ENCODE peak calls at places on chromosomes 4 and X, in six cellular contexts. D is Panc1, U is GM12891, F is GM23338, E is sigmoid colon, J is H1. P is an unnamed sample.

GRCh38 chr4:151700566-151701316 is 60.1 kb downstream of the GATB start:
- DNase-seq in D (no peak), U (no peak), F (no peak), E (no peak), J (no peak), P (no peak)

GRCh38 chrX:106716463-106716862 is 10.0 kb upstream of the RNF128 start:
- DNase-seq in D (no peak), U (no peak), F (no peak), E (no peak), J (no peak), P (no peak)

GRCh38 chrX:149830192-149830873 is 48.6 kb downstream of the MAGEA9 start:
- DNase-seq in D (no peak), U (no peak), F (peak), E (no peak), J (peak), P (no peak)

GRCh38 chrX:149037301-149037700 is 467.8 kb downstream of the IDS start:
- DNase-seq in D (no peak), U (no peak), F (no peak), E (no peak), J (no peak), P (no peak)

GRCh38 chr4:129239088-129239487 is 143.1 kb downstream of the C4orf33 start:
- DNase-seq in D (no peak), U (no peak), F (no peak), E (no peak), J (no peak), P (no peak)

GRCh38 chr4:136463941-136464340 is 1068.4 kb downstream of the PCDH18 start:
- DNase-seq in D (no peak), U (no peak), F (no peak), E (no peak), J (no peak), P (no peak)

GRCh38 chr4:108683479-108683878 is 33.1 kb downstream of the OSTC start:
- DNase-seq in D (peak), U (no peak), F (peak), E (no peak), J (no peak), P (no peak)

GRCh38 chrX:6049132-6049531 is 179.5 kb downstream of the NLGN4X start:
- DNase-seq in D (no peak), U (no peak), F (no peak), E (no peak), J (no peak), P (no peak)

GRCh38 chr4:135256111-135256510 is 1054.5 kb upstream of the PABPC4L start:
- DNase-seq in D (no peak), U (no peak), F (no peak), E (no peak), J (no peak), P (no peak)

GRCh38 chr4:1793496-1793840 is 375 bp downstream of the FGFR3 start:
- DNase-seq in D (no peak), U (no peak), F (peak), E (no peak), J (no peak), P (no peak)

GRCh38 chr4:101790521-101791188 is at the start of gene BANK1:
- DNase-seq in D (peak), U (peak), F (peak), E (no peak), J (peak), P (no peak)

GRCh38 chr4:7193040-7193958 is 961 bp downstream of the SORCS2 start:
- DNase-seq in D (no peak), U (no peak), F (peak), E (peak), J (no peak), P (peak)

GRCh38 chr4:188904617-188905016 is 765.4 kb downstream of the TRIML1 start:
- DNase-seq in D (no peak), U (no peak), F (no peak), E (no peak), J (no peak), P (no peak)

GRCh38 chr4:186765673-186766546 is 42.3 kb upstream of the FAT1 start:
- DNase-seq in D (no peak), U (no peak), F (no peak), E (no peak), J (no peak), P (no peak)

GRCh38 chr4:5566991-5567390 is 141.4 kb downstream of the EVC2 start:
- DNase-seq in D (no peak), U (no peak), F (no peak), E (no peak), J (no peak), P (no peak)

GRCh38 chr4:1351854-1352633 is 5.0 kb downstream of the UVSSA start:
- DNase-seq in D (peak), U (peak), F (peak), E (peak), J (peak), P (no peak)

GRCh38 chrX:132412208-132412607 is 76.6 kb downstream of the MBNL3 start:
- DNase-seq in D (no peak), U (no peak), F (peak), E (no peak), J (peak), P (no peak)
- TF ChIP-seq POLR2AphosphoS5 in D (no peak), U (no peak), F (peak), E (no peak), J (no peak), P (no peak)

GRCh38 chrX:48890296-48890925 is 7.2 kb downstream of the TIMM17B start:
- DNase-seq in D (no peak), U (no peak), F (peak), E (no peak), J (no peak), P (no peak)

GRCh38 chrX:48890934-48891401 is 6.6 kb downstream of the TIMM17B start:
- DNase-seq in D (no peak), U (no peak), F (peak), E (no peak), J (peak), P (no peak)

GRCh38 chrX:48893556-48894348 is 3.8 kb downstream of the TIMM17B start:
- DNase-seq in D (no peak), U (no peak), F (no peak), E (no peak), J (no peak), P (no peak)

GRCh38 chrX:48892896-48893295 is 4.7 kb downstream of the TIMM17B start:
- DNase-seq in D (no peak), U (no peak), F (no peak), E (no peak), J (no peak), P (no peak)

GRCh38 chrX:48891402-48892288 is 5.9 kb downstream of the TIMM17B start:
- DNase-seq in D (no peak), U (peak), F (peak), E (peak), J (peak), P (no peak)
- TF ChIP-seq POLR2AphosphoS5 in D (peak), U (no peak), F (peak), E (peak), J (no peak), P (no peak)

GRCh38 chr4:56128231-56128630 is 179.5 kb downstream of the CEP135 start:
- DNase-seq in D (no peak), U (no peak), F (no peak), E (no peak), J (no peak), P (no peak)

GRCh38 chr4:56129431-56129861 is 180.7 kb downstream of the CEP135 start:
- DNase-seq in D (no peak), U (no peak), F (peak), E (no peak), J (peak), P (no peak)

GRCh38 chr4:56130609-56131150 is 181.9 kb downstream of the CEP135 start:
- DNase-seq in D (no peak), U (no peak), F (no peak), E (no peak), J (no peak), P (no peak)

GRCh38 chr4:56123547-56123946 is 174.8 kb downstream of the CEP135 start:
- DNase-seq in D (no peak), U (no peak), F (no peak), E (no peak), J (no peak), P (no peak)

GRCh38 chr4:56127698-56128097 is 179.0 kb downstream of the CEP135 start:
- DNase-seq in D (no peak), U (no peak), F (no peak), E (no peak), J (no peak), P (no peak)
- TF ChIP-seq POLR2AphosphoS5 in D (no peak), U (no peak), F (no peak), E (no peak), J (no peak), P (no peak)

DNA sequence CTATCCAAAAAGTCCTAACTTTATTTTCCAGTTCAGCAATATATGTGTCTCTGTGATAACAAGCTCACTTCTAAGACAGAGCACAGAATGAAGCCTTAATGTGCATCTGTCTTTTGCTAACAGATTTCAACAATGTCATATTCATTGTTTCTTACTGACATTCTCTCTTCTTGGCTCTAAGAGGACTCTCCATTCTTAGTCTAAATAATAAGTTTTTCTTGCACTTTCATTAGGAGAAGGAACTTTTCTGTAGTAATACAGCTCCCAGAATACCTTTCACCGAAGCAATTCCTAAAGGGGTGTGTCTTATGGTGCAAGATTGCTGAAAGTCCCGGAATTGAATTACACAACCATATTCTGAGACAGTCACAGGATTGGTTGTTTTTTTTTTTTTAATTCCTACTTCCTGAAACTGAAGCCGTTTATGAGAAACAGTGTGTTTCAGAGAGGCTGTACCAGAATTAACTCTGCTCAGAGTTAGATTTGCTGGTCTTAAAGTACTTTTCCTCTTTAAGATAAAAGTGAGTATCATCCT is at the start of gene ALPK1:
- DNase-seq in D (no peak), U (no peak), F (no peak), E (no peak), J (no peak), P (no peak)
- TF ChIP-seq POLR2AphosphoS5 in D (no peak), U (no peak), F (no peak), E (peak), J (no peak), P (peak)

P was measured in vagina.